ENCODE peak calls at places on chromosome 13, in ten cellular contexts. F is esophagus squamous epithelium, D is tibial nerve, L is adrenal gland, S is body of pancreas, M is Peyer's patch, J is breast epithelium, A is thyroid gland, W is heart left ventricle, R is IMR-90. C is an unnamed sample. For H3K36me3, the result is how much of the 10 kb centered on the place peaks cover.

GRCh38 chr13:107099661-107100060 is 531.7 kb upstream of the ARGLU1 start:
- DNase-seq in M (no peak), J (no peak), L (no peak), F (no peak), R (peak), W (no peak), D (no peak), A (no peak), S (no peak), C (no peak)

GRCh38 chr13:112063309-112063626 is 3.7 kb upstream of the SOX1 start:
- DNase-seq in W (no peak), R (no peak), L (no peak), D (no peak), A (no peak), J (no peak), S (no peak), F (no peak), M (no peak), C (no peak)

GRCh38 chr13:104984296-104984818 is 1551.1 kb downstream of the EFNB2 start:
- DNase-seq in D (peak), M (no peak), W (peak), F (no peak), L (peak), A (peak), R (peak), J (no peak), S (no peak), C (no peak)

GRCh38 chr13:112845511-112846144 is 123.4 kb upstream of the MCF2L start:
- DNase-seq in A (no peak), D (no peak), L (no peak), F (no peak), M (peak), R (no peak), J (no peak), W (no peak), S (no peak), C (peak)

GRCh38 chr13:96994030-96994848 is at the start of gene OXGR1:
- DNase-seq in D (no peak), F (no peak), W (no peak), R (no peak), L (no peak), M (no peak), A (peak), J (no peak), S (no peak), C (no peak)

GRCh38 chr13:45996631-45997030 is 55.9 kb downstream of the ZC3H13 start:
- DNase-seq in S (no peak), J (no peak), L (no peak), A (no peak), W (no peak), D (no peak), F (no peak), M (no peak), R (no peak), C (no peak)

GRCh38 chr13:68428292-68428691 is 1198.2 kb upstream of the PCDH9 start:
- DNase-seq in A (no peak), F (no peak), D (no peak), L (no peak), M (no peak), W (no peak), J (no peak), R (no peak), S (no peak), C (no peak)

GRCh38 chr13:63161219-63161618 is 1745.6 kb upstream of the PCDH20 start:
- DNase-seq in L (no peak), R (peak), F (no peak), A (no peak), J (no peak), S (no peak), D (no peak), W (no peak), M (no peak), C (no peak)

GRCh38 chr13:112761701-112762689 is 72.2 kb downstream of the ATP11A start:
- DNase-seq in S (no peak), F (no peak), M (no peak), D (no peak), L (no peak), W (no peak), A (peak), J (no peak), R (peak), C (peak)

GRCh38 chr13:46630419-46631183 is 77.6 kb downstream of the LRCH1 start:
- DNase-seq in S (no peak), J (no peak), M (no peak), L (no peak), W (no peak), A (no peak), D (no peak), F (no peak), R (no peak), C (no peak)

GRCh38 chr13:94217370-94217769 is 262.1 kb downstream of the DCT start:
- DNase-seq in W (no peak), F (no peak), R (peak), S (no peak), A (no peak), M (no peak), D (no peak), J (no peak), L (no peak), C (no peak)

GRCh38 chr13:97766749-97767148 is 186.7 kb upstream of the IPO5 start:
- DNase-seq in A (no peak), W (no peak), L (no peak), R (no peak), M (no peak), J (no peak), D (no peak), S (no peak), F (no peak), C (no peak)

GRCh38 chr13:27321619-27322385 is 51.2 kb downstream of the RASL11A start:
- DNase-seq in R (no peak), L (no peak), F (no peak), J (no peak), D (no peak), A (no peak), S (no peak), W (no peak), M (no peak), C (no peak)

GRCh38 chr13:89930861-89931260 is 1416.6 kb upstream of the MIR17HG start:
- DNase-seq in S (no peak), A (no peak), W (no peak), D (no peak), J (no peak), F (no peak), R (no peak), L (no peak), M (no peak), C (no peak)

GRCh38 chr13:30739646-30740642 is 4.6 kb downstream of the ALOX5AP start:
- DNase-seq in L (peak), A (no peak), R (peak), S (no peak), F (no peak), D (no peak), M (peak), W (no peak), J (no peak), C (no peak)

GRCh38 chr13:111960152-111960772 is 106.7 kb upstream of the SOX1 start:
- DNase-seq in L (no peak), S (no peak), R (no peak), J (no peak), A (no peak), M (no peak), D (no peak), F (no peak), W (no peak), C (no peak)

GRCh38 chr13:29991343-29991742 is 140.9 kb upstream of the UBL3 start:
- DNase-seq in D (no peak), M (no peak), F (no peak), S (no peak), A (no peak), J (no peak), R (peak), L (no peak), W (no peak), C (no peak)

GRCh38 chr13:50094615-50095293 is 79.5 kb downstream of the KCNRG start:
- DNase-seq in A (no peak), J (no peak), W (no peak), D (no peak), F (no peak), M (no peak), S (no peak), R (peak), L (no peak), C (no peak)

GRCh38 chr13:109163052-109163413 is 533.6 kb downstream of the MYO16 start:
- DNase-seq in L (no peak), W (no peak), A (no peak), M (no peak), J (no peak), R (no peak), D (no peak), F (no peak), S (no peak), C (no peak)

GRCh38 chr13:108897955-108898354 is 268.5 kb downstream of the MYO16 start:
- DNase-seq in F (no peak), J (no peak), W (no peak), A (no peak), D (no peak), M (no peak), R (peak), S (no peak), L (no peak), C (no peak)

GRCh38 chr13:19822673-19823072 is 39.9 kb upstream of the PSPC1 start:
- DNase-seq in S (no peak), W (no peak), M (no peak), R (no peak), J (no peak), A (no peak), L (no peak), F (no peak), D (no peak), C (no peak)

GRCh38 chr13:32491028-32491427 is 47.6 kb downstream of the N4BP2L2 start:
- DNase-seq in W (no peak), L (no peak), A (no peak), S (no peak), R (no peak), D (no peak), M (no peak), J (no peak), F (no peak), C (no peak)

GRCh38 chr13:113976711-113977684 is 3.1 kb upstream of the C13orf46 start:
- DNase-seq in M (peak), S (no peak), J (no peak), A (no peak), R (peak), D (no peak), W (peak), F (no peak), L (no peak), C (peak)

GRCh38 chr13:64817721-64818120 is 2412.4 kb downstream of the PCDH9 start:
- DNase-seq in J (no peak), S (no peak), D (no peak), F (no peak), R (peak), M (no peak), W (no peak), L (no peak), A (no peak), C (no peak)

GRCh38 chr13:49444517-49445395 is 682 bp downstream of the SETDB2 start:
- DNase-seq in J (no peak), W (no peak), M (peak), R (peak), A (peak), S (no peak), F (no peak), L (peak), D (no peak), C (no peak)

GRCh38 chr13:108227651-108228272 is 9.6 kb downstream of the ABHD13 start:
- DNase-seq in M (peak), W (no peak), A (no peak), D (no peak), F (no peak), S (no peak), L (peak), J (no peak), R (peak), C (no peak)

GRCh38 chr13:25859528-25859927 is 192.3 kb downstream of the SHISA2 start:
- DNase-seq in F (no peak), D (no peak), R (no peak), S (no peak), A (no peak), L (no peak), J (no peak), W (no peak), M (no peak), C (no peak)
- TF ChIP-seq POLR2A in F (no peak), D (no peak), R (no peak), S (no peak), A (no peak), L (no peak), J (no peak), W (no peak), M (no peak), C (no peak)

GRCh38 chr13:40958655-40959054 is 60.5 kb downstream of the ELF1 start:
- DNase-seq in D (no peak), R (no peak), F (no peak), M (no peak), J (no peak), S (no peak), L (no peak), A (no peak), W (no peak), C (no peak)
- H3K36me3 ChIP-seq in D (under half), R (under half), F (under half), M (under half), J (under half), S (under half), L (under half), A (under half), W (under half), C (under half)

GRCh38 chr13:79560954-79561353 is 80.0 kb downstream of the NDFIP2 start:
- DNase-seq in W (no peak), L (no peak), D (no peak), R (no peak), J (no peak), A (no peak), S (no peak), F (no peak), M (no peak), C (no peak)
- H3K4me3 ChIP-seq in W (no peak), L (no peak), D (no peak), R (no peak), J (no peak), A (no peak), S (no peak), F (no peak), M (no peak), C (no peak)

GRCh38 chr13:110617326-110618072 is 2.2 kb downstream of the NAXD start:
- DNase-seq in D (no peak), A (peak), L (peak), J (no peak), F (no peak), W (peak), R (peak), M (peak), S (peak), C (no peak)
- TF ChIP-seq POLR2A in D (no peak), A (no peak), L (peak), J (no peak), F (no peak), W (no peak), R (no peak), M (no peak), S (no peak), C (no peak)

GRCh38 chr13:110681868-110682550 is 23.9 kb downstream of the CARS2 start:
- DNase-seq in S (no peak), A (no peak), R (no peak), D (no peak), J (no peak), M (no peak), L (no peak), F (no peak), W (no peak), C (peak)
- H3K36me3 ChIP-seq in S (under half), A (under half), R (half or more), D (under half), J (under half), M (half or more), L (under half), F (under half), W (under half), C (half or more)

GRCh38 chr13:72120632-72121031 is 253.6 kb upstream of the DACH1 start:
- DNase-seq in L (no peak), M (no peak), A (no peak), J (no peak), S (no peak), R (no peak), W (no peak), D (no peak), F (no peak), C (no peak)
- H3K4me3 ChIP-seq in L (no peak), M (no peak), A (no peak), J (no peak), S (no peak), R (no peak), W (no peak), D (no peak), F (no peak), C (no peak)

DNA sequence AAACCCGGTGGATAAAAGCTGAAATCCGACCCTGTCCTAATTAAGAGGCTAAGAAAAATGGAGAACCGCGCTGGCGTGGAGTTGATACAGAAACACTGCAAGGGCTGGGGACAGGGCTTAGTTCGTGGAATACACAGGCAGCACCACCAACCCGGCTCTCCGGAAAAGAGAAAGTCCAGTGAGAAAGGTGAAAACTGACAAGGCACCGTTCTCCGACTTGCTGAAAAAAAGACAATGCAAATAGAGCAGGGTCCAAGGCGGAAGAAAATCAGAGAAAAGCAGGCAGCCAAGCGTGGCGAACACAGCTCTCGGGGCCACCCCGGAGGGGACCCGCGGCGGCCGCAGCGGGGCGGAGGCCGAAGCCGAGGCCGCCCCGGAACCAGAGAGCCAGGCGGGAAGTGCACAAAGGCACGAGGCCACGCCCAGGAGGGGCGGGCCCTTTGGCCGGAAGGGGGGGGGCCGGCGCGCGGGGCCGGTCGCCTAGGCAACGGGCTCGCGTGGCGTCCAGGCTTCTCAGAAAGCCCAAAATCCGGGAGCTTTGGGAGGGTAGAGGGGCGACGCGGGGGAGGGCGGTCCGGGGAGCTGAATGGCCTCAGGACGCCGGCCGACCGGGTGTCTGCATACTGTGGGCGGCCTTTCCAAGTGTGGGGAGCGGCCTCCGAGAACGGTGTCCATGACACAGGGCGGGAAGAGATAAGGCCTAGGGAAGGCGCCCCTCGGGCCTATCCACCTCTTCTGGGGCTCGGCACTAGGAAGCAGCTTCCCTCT is 1.2 kb upstream of the ING1 start:
- DNase-seq in D (peak), A (peak), W (peak), R (peak), L (peak), S (peak), J (peak), F (peak), M (peak), C (peak)
- TF ChIP-seq POLR2A in D (peak), A (peak), W (no peak), R (peak), L (peak), S (peak), J (no peak), F (peak), M (peak), C (no peak)

GRCh38 chr13:77476456-77476855 is 59.0 kb upstream of the SCEL start:
- DNase-seq in L (no peak), M (no peak), J (no peak), R (no peak), S (no peak), A (no peak), D (no peak), W (no peak), F (no peak), C (no peak)
- H3K36me3 ChIP-seq in L (under half), M (under half), J (under half), R (under half), S (under half), A (under half), D (under half), W (under half), F (under half), C (under half)

DNA sequence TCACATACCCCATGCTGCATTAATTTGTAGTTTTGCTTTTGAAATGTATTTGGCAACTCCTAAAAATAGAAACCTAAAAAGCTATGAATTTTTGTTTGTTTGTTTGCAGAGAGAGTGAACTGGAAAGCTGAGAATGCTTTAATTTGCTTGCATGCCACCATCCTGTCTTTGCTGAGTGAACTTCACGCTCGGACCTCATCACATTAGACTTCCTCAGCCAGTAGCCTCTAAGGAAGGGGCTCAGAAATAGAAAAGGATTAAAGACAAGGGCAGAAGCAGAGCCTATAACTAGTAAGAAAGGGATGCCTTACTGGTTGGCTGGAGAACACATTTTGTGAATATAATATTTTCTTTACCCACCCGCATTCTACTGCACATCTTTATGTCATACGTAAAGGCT is 275.1 kb downstream of the DCLK1 start:
- DNase-seq in D (no peak), M (no peak), R (no peak), W (no peak), F (no peak), A (no peak), L (no peak), S (no peak), J (no peak), C (no peak)
- H3K4me3 ChIP-seq in D (no peak), M (no peak), R (no peak), W (no peak), F (no peak), A (no peak), L (no peak), S (no peak), J (no peak), C (no peak)